ENCODE peak calls at places on chromosomes 4 and X, in six cellular contexts. S is K562, G is colonic mucosa, V is A673, A is astrocyte, Y is MM.1S. J is an unnamed sample.
A peak's percentile ranks its signal among the peaks of the same experiment; 100 is the strongest.

GRCh38 chr4:83281326-83281725 is 3.3 kb downstream of the COQ2 start:
- DNase-seq in G (no peak), A (no peak), V (no peak), S (no peak), Y (no peak), J (no peak)

GRCh38 chr4:181971973-181972372 is 271.2 kb upstream of the TENM3 start:
- DNase-seq in G (no peak), S (no peak), V (no peak), Y (no peak), A (peak; percentile 66), J (no peak)

GRCh38 chrX:27633328-27633727 is 43.2 kb downstream of the DCAF8L2 start:
- DNase-seq in A (no peak), Y (no peak), S (no peak), G (no peak), V (no peak), J (no peak)

GRCh38 chr4:53507671-53508286 is 83.5 kb downstream of the LNX1 start:
- DNase-seq in Y (no peak), A (peak; percentile 98), V (peak; percentile 11), G (no peak), S (peak; percentile 10), J (no peak)

GRCh38 chr4:137180349-137180748 is 351.9 kb downstream of the PCDH18 start:
- DNase-seq in Y (no peak), V (peak; percentile 11), A (no peak), S (no peak), G (no peak), J (no peak)

GRCh38 chr4:25654971-25655963 is at the start of gene SLC34A2:
- DNase-seq in Y (no peak), A (no peak), V (no peak), S (no peak), G (no peak), J (no peak)

GRCh38 chr4:6548201-6548881 is 26.6 kb upstream of the MAN2B2 start:
- DNase-seq in Y (no peak), G (no peak), A (no peak), S (peak; percentile 61), V (peak; percentile 58), J (no peak)

GRCh38 chr4:692771-693554 is 4.0 kb upstream of the SLC49A3 start:
- DNase-seq in Y (no peak), S (no peak), G (no peak), A (no peak), V (no peak), J (no peak)

GRCh38 chrX:24378706-24379105 is 18.3 kb downstream of the SUPT20HL1 start:
- DNase-seq in S (no peak), A (no peak), G (no peak), Y (no peak), V (no peak), J (no peak)

GRCh38 chrX:37314526-37314925 is 34.6 kb upstream of the PRRG1 start:
- DNase-seq in S (no peak), Y (no peak), A (peak; percentile 84), G (no peak), V (no peak), J (no peak)

GRCh38 chr4:166312166-166312565 is 439.1 kb downstream of the TLL1 start:
- DNase-seq in Y (no peak), S (no peak), A (peak; percentile 61), V (no peak), G (no peak), J (no peak)

GRCh38 chr4:11228575-11228974 is 200.1 kb downstream of the HS3ST1 start:
- DNase-seq in V (no peak), S (no peak), G (no peak), A (no peak), Y (no peak), J (no peak)

GRCh38 chr4:159297088-159297487 is 194.2 kb downstream of the RAPGEF2 start:
- DNase-seq in A (no peak), Y (no peak), V (no peak), S (no peak), G (no peak), J (no peak)

GRCh38 chrX:105608745-105609144 is 213.6 kb upstream of the NRK start:
- DNase-seq in Y (no peak), G (no peak), A (no peak), V (no peak), S (no peak), J (no peak)

GRCh38 chr4:1490906-1491629 is 84.8 kb upstream of the NKX1-1 start:
- DNase-seq in G (no peak), Y (no peak), S (no peak), V (no peak), A (no peak), J (no peak)

GRCh38 chr4:22336822-22337221 is 179.0 kb downstream of the ADGRA3 start:
- DNase-seq in Y (no peak), S (no peak), G (no peak), V (no peak), A (no peak), J (no peak)

GRCh38 chrX:129781134-129782014 is 1.6 kb downstream of the SASH3 start:
- DNase-seq in S (no peak), A (no peak), Y (peak; percentile 92), V (no peak), G (no peak), J (peak; percentile 66)

GRCh38 chrX:129782706-129783105 is 3.0 kb downstream of the SASH3 start:
- DNase-seq in Y (no peak), V (no peak), A (no peak), S (no peak), G (no peak), J (no peak)

GRCh38 chrX:129780441-129781105 is 824 bp downstream of the SASH3 start:
- DNase-seq in G (no peak), V (no peak), S (no peak), A (no peak), Y (peak; percentile 37), J (no peak)

GRCh38 chrX:129783176-129783776 is 3.5 kb downstream of the SASH3 start:
- DNase-seq in Y (no peak), V (no peak), A (no peak), S (no peak), G (no peak), J (peak; percentile 32)

DNA sequence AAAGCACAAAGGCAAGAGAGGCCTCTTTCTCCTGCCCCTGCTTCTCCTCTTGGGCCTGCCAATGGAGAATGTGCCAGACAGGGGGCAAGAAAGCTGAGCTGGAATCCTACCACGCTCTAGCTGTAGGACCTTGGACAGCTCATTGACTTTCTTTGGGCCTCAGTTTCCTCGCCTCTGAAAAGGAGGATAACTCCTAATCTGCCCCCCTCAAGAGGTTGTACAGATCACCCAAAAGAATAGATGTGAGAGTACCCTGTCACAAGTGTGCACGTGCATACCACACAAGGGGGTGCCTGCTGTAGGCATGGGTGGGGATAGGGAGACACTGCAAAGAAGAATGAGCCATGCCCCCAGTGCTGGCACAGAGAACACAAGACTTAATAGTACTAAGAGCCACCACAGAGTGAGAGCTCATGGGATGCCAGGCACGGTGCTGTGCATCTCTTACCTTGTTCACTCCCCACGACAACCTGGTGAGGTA is 2.3 kb downstream of the SASH3 start:
- DNase-seq in V (no peak), S (no peak), A (no peak), Y (no peak), G (no peak), J (no peak)
- H3K4me1 ChIP-seq in V (no peaks in the 10 kb centered on the region), S (peaks cover 13% of the 10 kb centered on the region), A (no peaks in the 10 kb centered on the region), Y (peaks cover 68% of the 10 kb centered on the region), G (no peaks in the 10 kb centered on the region), J (peaks cover 81% of the 10 kb centered on the region)

DNA sequence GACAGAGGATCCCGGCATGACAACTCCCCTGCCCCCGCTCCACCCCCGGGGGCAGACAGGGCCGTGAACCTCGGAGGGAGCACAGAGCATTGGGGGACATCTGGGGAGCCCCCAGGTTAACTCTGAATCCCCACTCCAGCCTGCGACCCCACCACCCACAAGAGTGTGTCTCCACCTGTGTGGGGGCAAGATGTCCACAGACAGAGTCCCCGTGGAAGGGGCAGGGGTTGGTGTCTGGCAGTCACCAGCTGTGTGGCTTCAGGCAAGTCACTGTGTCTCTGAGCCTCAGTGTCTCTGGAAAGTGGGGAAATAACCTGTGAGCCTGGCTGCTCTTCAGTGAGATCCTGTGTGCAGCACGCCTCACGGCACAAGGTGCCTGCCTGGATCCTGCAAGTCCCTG is 239.0 kb downstream of the AFAP1 start:
- DNase-seq in A (no peak), Y (no peak), G (no peak), V (no peak), S (no peak), J (no peak)
- H3K4me3 ChIP-seq in A (no peak overlapping the region), Y (no peak overlapping the region), G (no peak overlapping the region), V (no peak overlapping the region), S (no peak overlapping the region), J (no peak overlapping the region)

GRCh38 chr4:153257966-153258365 is 53.7 kb downstream of the TRIM2 start:
- DNase-seq in V (no peak), Y (no peak), G (no peak), S (no peak), A (no peak), J (no peak)
- H3K4me1 ChIP-seq in V (peaks cover 60% of the 10 kb centered on the region), Y (no peaks in the 10 kb centered on the region), G (no peaks in the 10 kb centered on the region), S (no peaks in the 10 kb centered on the region), A (peaks cover 8% of the 10 kb centered on the region), J (no peaks in the 10 kb centered on the region)

DNA sequence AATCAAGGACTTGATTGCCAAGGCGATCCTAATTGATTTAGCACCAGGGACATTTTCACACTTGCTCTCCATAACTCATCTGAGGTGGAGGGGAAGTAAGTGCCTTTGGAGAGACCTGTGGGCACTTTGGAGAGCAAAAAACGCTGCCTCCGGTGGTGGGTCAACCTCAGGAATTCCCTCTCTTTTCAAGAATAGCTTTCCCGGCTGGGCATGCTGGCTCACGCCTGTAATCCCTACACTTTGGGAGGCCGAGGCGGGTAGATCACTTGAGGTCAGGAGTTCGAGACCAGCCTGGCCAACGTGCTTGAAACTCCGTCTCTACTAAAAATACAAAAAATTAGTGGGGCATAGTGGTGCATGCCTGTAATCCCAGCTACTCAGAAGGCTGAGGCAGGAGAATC is 49.2 kb downstream of the PRPS1 start:
- DNase-seq in S (no peak), V (peak; percentile 28), G (no peak), A (peak; percentile 42), Y (no peak), J (no peak)
- H3K4me3 ChIP-seq in S (no peak overlapping the region), V (no peak overlapping the region), G (peak overlapping the region; percentile 23), A (peak overlapping the region; percentile 23), Y (peak overlapping the region; percentile 79), J (peak overlapping the region; percentile 74)

J was measured in CD4-positive, CD25-positive, alpha-beta regulatory T cell.